ENCODE peak calls at places on chromosomes 1 and 21, in seven cellular contexts. C is endodermal cell, R is A549, H is RWPE2, I is HFF-Myc, T is fibroblast of lung, A is upper lobe of right lung. P is an unnamed sample.

GRCh38 chr1:56437959-56438358 is 141.4 kb downstream of the PLPP3 start:
- DNase-seq in C (no peak), R (no peak), H (no peak), I (peak; percentile 27), T (peak; percentile 24), A (no peak), P (no peak)

GRCh38 chr1:19435181-19435580 is 50.2 kb downstream of the CAPZB start:
- DNase-seq in C (no peak), R (no peak), H (no peak), I (no peak), T (peak; percentile 92), A (no peak), P (peak; percentile 86)

GRCh38 chr1:78617615-78618026 is 2.6 kb upstream of the IFI44L start:
- DNase-seq in C (peak; percentile 82), R (peak; percentile 13), H (no peak), I (peak; percentile 87), T (peak; percentile 91), A (peak; percentile 71), P (peak; percentile 93)

GRCh38 chr21:38777521-38777920 is 28.2 kb upstream of the ETS2 start:
- DNase-seq in C (no peak), R (no peak), H (no peak), I (no peak), T (no peak), A (no peak), P (no peak)

GRCh38 chr1:110218739-110219138 is 8.6 kb downstream of the KCNC4 start:
- DNase-seq in C (peak; percentile 71), R (no peak), H (no peak), I (no peak), T (no peak), A (no peak), P (no peak)

GRCh38 chr21:37862536-37862935 is 53.7 kb downstream of the KCNJ6 start:
- DNase-seq in C (peak; percentile 57), R (peak; percentile 31), H (no peak), I (no peak), T (peak; percentile 54), A (no peak), P (peak; percentile 75)

GRCh38 chr21:41817228-41817627 is 50.4 kb upstream of the RIPK4 start:
- DNase-seq in C (peak; percentile 82), R (peak; percentile 59), H (no peak), I (peak; percentile 36), T (peak; percentile 73), A (peak; percentile 67), P (peak; percentile 81)

GRCh38 chr1:109825774-109826173 is 62.1 kb upstream of the EPS8L3 start:
- DNase-seq in C (no peak), R (no peak), H (no peak), I (no peak), T (no peak), A (no peak), P (no peak)

GRCh38 chr1:41581216-41582003 is 96.9 kb upstream of the EDN2 start:
- DNase-seq in C (peak; percentile 24), R (no peak), H (no peak), I (no peak), T (no peak), A (no peak), P (no peak)

DNA sequence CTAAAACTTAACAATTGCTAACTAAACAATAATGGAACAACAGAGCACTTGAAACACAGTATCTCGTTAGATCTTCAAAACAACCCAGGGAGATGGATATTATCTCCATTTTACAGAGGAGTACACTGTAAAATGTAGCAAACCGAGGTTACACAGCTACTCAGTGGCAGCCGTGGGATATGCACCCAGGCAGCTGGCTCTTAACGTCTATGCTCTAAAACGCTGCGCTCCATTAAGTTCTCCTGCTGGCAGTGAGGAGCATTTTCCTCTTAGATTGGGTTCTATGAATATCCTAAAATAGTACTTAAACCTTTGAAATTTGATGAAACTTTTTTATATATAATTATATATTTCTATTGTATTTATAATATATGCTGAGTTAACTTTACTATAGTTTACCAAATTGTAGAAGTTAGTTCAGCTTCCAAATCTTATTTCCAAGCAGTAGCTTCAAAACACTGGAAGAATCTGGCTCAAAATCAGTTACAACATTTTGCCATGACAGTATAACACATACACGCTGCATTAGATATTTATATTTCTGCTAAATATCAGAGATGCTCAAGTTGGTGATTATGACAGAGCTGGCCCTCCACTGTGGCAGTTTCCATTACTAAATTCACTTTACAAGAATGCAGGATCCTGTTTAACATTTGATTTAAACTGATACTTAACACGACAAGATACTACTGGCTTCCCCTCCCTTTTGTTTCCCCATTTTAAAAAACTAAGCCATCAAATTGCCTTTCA is 49.5 kb downstream of the TGFBR3 start:
- DNase-seq in C (no peak), R (no peak), H (no peak), I (no peak), T (peak; percentile 29), A (no peak), P (no peak)
- TF ChIP-seq CTCF in C (peak; percentile 56), R (no peak), H (no peak), I (no peak), T (no peak), A (no peak), P (no peak)

GRCh38 chr1:157279157-157280140 is 141.3 kb upstream of the ETV3 start:
- DNase-seq in C (peak; percentile 35), R (no peak), H (no peak), I (no peak), T (no peak), A (no peak), P (no peak)
- H3K4me3 ChIP-seq in C (no peak overlapping the region), R (no peak overlapping the region), H (no peak overlapping the region), I (no peak overlapping the region), T (no peak overlapping the region), A (no peak overlapping the region), P (no peak overlapping the region)

DNA sequence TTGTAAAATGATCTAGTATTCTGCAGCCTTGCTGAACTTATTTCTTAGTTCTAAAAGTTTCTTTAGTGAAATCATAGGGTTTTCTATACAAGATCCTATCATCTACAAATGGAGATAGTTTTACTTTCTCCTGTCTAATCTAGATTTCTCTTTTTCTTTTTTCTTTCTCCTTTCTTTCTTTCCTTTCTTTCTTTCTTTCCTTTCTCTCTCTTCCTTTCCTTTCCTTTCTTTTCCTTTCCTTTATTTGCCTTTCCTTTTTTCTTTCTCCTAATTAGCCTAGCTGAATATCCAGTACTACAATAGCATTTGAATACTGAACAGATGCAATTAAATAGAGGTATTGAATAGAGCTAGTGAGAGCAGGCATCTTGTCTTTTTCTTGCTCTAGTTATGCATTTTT is 186.6 kb upstream of the SPAG17 start:
- DNase-seq in C (no peak), R (no peak), H (no peak), I (no peak), T (no peak), A (no peak), P (no peak)
- TF ChIP-seq CTCF in C (no peak), R (no peak), H (no peak), I (no peak), T (no peak), A (no peak), P (no peak)

GRCh38 chr1:182601926-182602325 is 2.3 kb downstream of the RGS16 start:
- DNase-seq in C (no peak), R (no peak), H (no peak), I (no peak), T (no peak), A (no peak), P (no peak)

GRCh38 chr1:182600036-182600713 is 4.0 kb downstream of the RGS16 start:
- DNase-seq in C (no peak), R (no peak), H (no peak), I (no peak), T (no peak), A (no peak), P (no peak)

GRCh38 chr1:182599339-182599738 is 4.8 kb downstream of the RGS16 start:
- DNase-seq in C (peak; percentile 88), R (no peak), H (no peak), I (no peak), T (no peak), A (no peak), P (no peak)

GRCh38 chr1:182601416-182601786 is 2.8 kb downstream of the RGS16 start:
- DNase-seq in C (peak; percentile 87), R (peak; percentile 71), H (no peak), I (peak; percentile 67), T (peak; percentile 84), A (peak; percentile 69), P (peak; percentile 89)

DNA sequence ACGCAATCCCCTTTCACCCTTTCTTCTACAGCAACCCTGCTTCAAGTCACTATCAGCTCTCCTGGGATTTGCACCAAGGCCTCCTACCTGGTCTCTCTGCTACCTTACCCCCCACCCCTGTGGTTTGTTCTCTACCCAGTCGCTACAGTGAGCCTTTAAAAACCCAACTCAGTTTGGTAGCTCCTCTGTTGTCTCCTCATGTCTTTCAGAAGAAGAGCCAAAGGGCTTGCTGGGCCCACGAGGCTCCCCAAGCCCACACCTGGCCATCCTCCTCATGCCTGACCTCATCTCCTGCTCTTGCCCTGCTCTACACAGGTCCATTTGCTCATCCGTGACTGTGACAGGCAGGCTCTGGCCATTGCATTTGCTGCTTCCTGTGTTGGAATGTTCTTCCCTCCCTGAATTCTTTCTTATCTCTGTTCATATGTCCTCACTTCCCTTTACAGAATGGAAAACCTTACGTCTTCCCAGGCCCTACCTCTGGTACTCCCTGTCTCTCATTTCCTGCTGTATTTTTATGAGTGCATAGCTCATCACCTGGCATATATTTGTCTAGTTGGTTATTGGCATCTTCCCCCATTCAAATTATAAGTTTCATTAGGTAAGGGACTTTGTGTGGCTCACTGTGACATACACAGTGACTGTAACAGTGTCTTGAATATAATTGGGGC is 3.3 kb downstream of the RGS16 start:
- DNase-seq in C (no peak), R (no peak), H (no peak), I (no peak), T (no peak), A (no peak), P (no peak)
- H3K4me3 ChIP-seq in C (no peak overlapping the region), R (no peak overlapping the region), H (no peak overlapping the region), I (peak overlapping the region; percentile 78), T (no peak overlapping the region), A (no peak overlapping the region), P (no peak overlapping the region)

GRCh38 chr1:161951646-161952045 is 72.0 kb downstream of the OLFML2B start:
- DNase-seq in C (no peak), R (no peak), H (no peak), I (no peak), T (no peak), A (no peak), P (no peak)

GRCh38 chr1:161952603-161953172 is 71.0 kb downstream of the OLFML2B start:
- DNase-seq in C (no peak), R (no peak), H (no peak), I (no peak), T (no peak), A (no peak), P (no peak)

GRCh38 chr1:161948435-161948834 is 75.2 kb downstream of the OLFML2B start:
- DNase-seq in C (no peak), R (no peak), H (no peak), I (no peak), T (no peak), A (no peak), P (no peak)

GRCh38 chr1:161950377-161950776 is 73.3 kb downstream of the OLFML2B start:
- DNase-seq in C (no peak), R (no peak), H (no peak), I (no peak), T (no peak), A (no peak), P (no peak)

DNA sequence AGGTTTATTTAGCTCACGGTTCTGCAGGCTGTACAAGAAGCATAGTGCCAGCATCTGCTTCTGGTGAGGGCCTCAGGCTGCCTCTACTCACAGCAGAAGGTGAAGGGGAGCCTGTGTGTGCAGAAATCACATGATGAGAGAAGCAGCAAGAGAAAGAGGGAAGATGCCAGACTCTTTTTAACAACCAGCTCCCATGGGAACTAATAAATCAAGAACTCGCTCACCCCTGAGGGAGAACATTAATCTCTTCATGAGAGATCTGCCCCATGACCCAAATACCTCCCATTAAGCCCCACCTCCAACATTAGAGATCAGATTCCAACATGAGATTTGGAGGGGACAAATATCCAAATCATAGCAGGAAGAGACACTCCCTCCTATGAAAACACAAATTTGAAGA is 74.1 kb downstream of the OLFML2B start:
- DNase-seq in C (no peak), R (no peak), H (no peak), I (no peak), T (no peak), A (no peak), P (no peak)
- TF ChIP-seq CTCF in C (no peak), R (no peak), H (no peak), I (no peak), T (no peak), A (no peak), P (no peak)